ENCODE peak calls at places on chromosome 6, in six cellular contexts. O is activated naive CD8-positive, alpha-beta T cell treated with anti-CD3 and anti-CD28 coated beads, Interleukin-2, amount 50 U/mL, for 24 hours; Z is iPS-NIHi11; Y is activated CD4-positive, alpha-beta T cell treated with anti-CD3 and anti-CD28 coated beads, Interleukin-2, amount 50 U/mL, for 48 hours; D is T-helper 9 cell; F is CD8-positive, alpha-beta memory T cell. Q is an unnamed sample.

GRCh38 chr6:129605962-129606361 is 104.0 kb downstream of the ARHGAP18 start:
- DNase-seq in D (no peak), Y (no peak), O (no peak), Z (no peak), F (no peak), Q (no peak)

GRCh38 chr6:84926756-84927155 is 162.4 kb upstream of the TBX18 start:
- DNase-seq in F (no peak), D (no peak), Y (no peak), O (no peak), Z (no peak), Q (peak)

GRCh38 chr6:24537082-24537699 is 42.4 kb downstream of the ALDH5A1 start:
- DNase-seq in F (no peak), D (no peak), Y (no peak), O (no peak), Z (no peak), Q (no peak)

GRCh38 chr6:38753707-38754106 is 38.6 kb downstream of the DNAH8 start:
- DNase-seq in D (no peak), O (no peak), Y (no peak), Z (no peak), F (no peak), Q (no peak)

GRCh38 chr6:112231609-112232060 is 22.7 kb downstream of the LAMA4 start:
- DNase-seq in F (no peak), Z (no peak), O (no peak), D (no peak), Y (no peak), Q (no peak)

GRCh38 chr6:78551361-78551760 is 316.0 kb upstream of the IRAK1BP1 start:
- DNase-seq in F (no peak), O (no peak), Z (no peak), Y (no peak), D (no peak), Q (no peak)

GRCh38 chr6:28985396-28986164 is 19.5 kb downstream of the ZNF311 start:
- DNase-seq in Z (peak), F (no peak), Y (no peak), D (no peak), O (peak), Q (peak)

GRCh38 chr6:150588862-150589499 is 10.7 kb upstream of the PLEKHG1 start:
- DNase-seq in D (no peak), F (no peak), Y (no peak), Z (no peak), O (no peak), Q (no peak)

GRCh38 chr6:51257938-51258337 is 439.3 kb downstream of the TFAP2B start:
- DNase-seq in F (no peak), Z (no peak), Y (no peak), O (no peak), D (no peak), Q (no peak)

GRCh38 chr6:134007077-134007476 is 45.3 kb downstream of the SLC2A12 start:
- DNase-seq in Z (peak), Y (no peak), D (no peak), F (no peak), O (no peak), Q (no peak)

GRCh38 chr6:2794171-2794730 is 29.1 kb downstream of the WRNIP1 start:
- DNase-seq in Y (no peak), F (no peak), O (no peak), D (no peak), Z (no peak), Q (peak)

GRCh38 chr6:30463651-30464618 is 25.4 kb upstream of the HLA-E start:
- DNase-seq in Z (peak), Y (peak), D (peak), O (peak), F (peak), Q (no peak)

GRCh38 chr6:79632580-79632979 is 1.5 kb downstream of the SH3BGRL2 start:
- DNase-seq in Z (no peak), F (no peak), D (no peak), O (no peak), Y (no peak), Q (no peak)

GRCh38 chr6:137095651-137096238 is 51.0 kb upstream of the IL20RA start:
- DNase-seq in F (no peak), Z (no peak), O (peak), Y (peak), D (no peak), Q (no peak)

GRCh38 chr6:4935981-4936680 is 67.7 kb downstream of the RPP40 start:
- DNase-seq in D (no peak), F (no peak), Y (no peak), O (no peak), Z (no peak), Q (no peak)

GRCh38 chr6:78513856-78514255 is 353.5 kb upstream of the IRAK1BP1 start:
- DNase-seq in O (no peak), Z (peak), F (no peak), D (no peak), Y (no peak), Q (no peak)

GRCh38 chr6:27962506-27962905 is 5.5 kb downstream of the OR2B6 start:
- DNase-seq in F (no peak), D (no peak), O (no peak), Y (no peak), Z (no peak), Q (peak)

GRCh38 chr6:136037246-136037884 is 185.9 kb downstream of the PDE7B start:
- DNase-seq in Y (no peak), F (no peak), D (no peak), Z (no peak), O (peak), Q (peak)

GRCh38 chr6:684831-685636 is 7.9 kb downstream of the EXOC2 start:
- DNase-seq in D (no peak), Y (peak), O (peak), Z (no peak), F (no peak), Q (no peak)

GRCh38 chr6:75419980-75420379 is 73.6 kb downstream of the FILIP1 start:
- DNase-seq in Y (no peak), F (no peak), D (no peak), Z (no peak), O (no peak), Q (no peak)

GRCh38 chr6:72825265-72825918 is 203.5 kb downstream of the KCNQ5 start:
- DNase-seq in Z (no peak), D (no peak), F (no peak), Y (no peak), O (no peak), Q (peak)

GRCh38 chr6:166173292-166173951 is 5.8 kb upstream of the TBXT start:
- DNase-seq in O (no peak), Z (peak), D (no peak), F (no peak), Y (no peak), Q (no peak)

GRCh38 chr6:108559884-108560462 is 744 bp upstream of the FOXO3 start:
- DNase-seq in Y (peak), F (peak), D (no peak), Z (peak), O (peak), Q (peak)

Q was measured in RWPE1.